ENCODE peak calls at places on chromosomes 4 and X, in five cellular contexts. Q is coronary artery; P is pancreas; C is CD4-positive, alpha-beta T cell; N is B cell. R is an unnamed sample.

GRCh38 chr4:10703146-10703545 is 18.6 kb upstream of the CLNK start:
- DNase-seq in Q (no peak), P (no peak), C (no peak), N (no peak), R (no peak)

GRCh38 chr4:1305261-1305711 is 15.6 kb downstream of the MAEA start:
- DNase-seq in Q (no peak), P (no peak), C (no peak), N (no peak), R (no peak)

GRCh38 chrX:130786030-130786429 is 117.0 kb downstream of the ENOX2 start:
- DNase-seq in Q (no peak), P (no peak), C (no peak), N (no peak), R (no peak)

GRCh38 chrX:14676431-14676830 is 147.1 kb downstream of the GLRA2 start:
- DNase-seq in Q (no peak), P (no peak), C (no peak), N (no peak), R (no peak)

GRCh38 chr4:130849985-130850632 is 1754.2 kb downstream of the C4orf33 start:
- DNase-seq in Q (no peak), P (peak), C (no peak), N (no peak), R (no peak)

GRCh38 chrX:33087411-33087810 is 123.9 kb downstream of the DMD start:
- DNase-seq in Q (no peak), P (no peak), C (no peak), N (no peak), R (no peak)

GRCh38 chr4:68216501-68216900 is 29.0 kb downstream of the TMPRSS11B start:
- DNase-seq in Q (no peak), P (no peak), C (no peak), N (no peak), R (no peak)

GRCh38 chr4:153518637-153519384 is 52.7 kb downstream of the TMEM131L start:
- DNase-seq in Q (no peak), P (peak), C (no peak), N (no peak), R (no peak)

GRCh38 chr4:170243662-170244288 is 154.0 kb upstream of the AADAT start:
- DNase-seq in Q (no peak), P (no peak), C (no peak), N (no peak), R (no peak)

GRCh38 chr4:76867880-76868655 is 29.9 kb downstream of the SOWAHB start:
- DNase-seq in Q (no peak), P (no peak), C (no peak), N (no peak), R (no peak)

GRCh38 chr4:170776983-170777382 is 687.2 kb upstream of the AADAT start:
- DNase-seq in Q (no peak), P (no peak), C (no peak), N (no peak), R (no peak)

GRCh38 chrX:132520792-132521191 is 32.0 kb upstream of the MBNL3 start:
- DNase-seq in Q (no peak), P (no peak), C (no peak), N (no peak), R (no peak)

GRCh38 chr4:156729416-156729815 is 242.2 kb downstream of the PDGFC start:
- DNase-seq in Q (no peak), P (no peak), C (no peak), N (no peak), R (no peak)

GRCh38 chr4:76756416-76756815 is 141.5 kb downstream of the SOWAHB start:
- DNase-seq in Q (no peak), P (no peak), C (no peak), N (no peak), R (no peak)

GRCh38 chr4:184064877-184065276 is 152.8 kb downstream of the ENPP6 start:
- DNase-seq in Q (no peak), P (peak), C (no peak), N (no peak), R (no peak)

GRCh38 chrX:107537815-107538214 is 88.4 kb downstream of the FRMPD3 start:
- DNase-seq in Q (no peak), P (no peak), C (peak), N (no peak), R (no peak)

GRCh38 chr4:149005191-149005590 is 563.0 kb upstream of the NR3C2 start:
- DNase-seq in Q (no peak), P (no peak), C (no peak), N (no peak), R (no peak)

GRCh38 chr4:41622816-41623215 is 84.9 kb downstream of the LIMCH1 start:
- DNase-seq in Q (no peak), P (no peak), C (no peak), N (no peak), R (no peak)

GRCh38 chr4:24801136-24801855 is 5.9 kb downstream of the SOD3 start:
- DNase-seq in Q (no peak), P (no peak), C (no peak), N (no peak), R (peak)

GRCh38 chr4:76585897-76586360 is 150.9 kb downstream of the SHROOM3 start:
- DNase-seq in Q (peak), P (peak), C (peak), N (peak), R (no peak)

GRCh38 chrX:137031517-137032377 is 2.0 kb downstream of the GPR101 start:
- DNase-seq in Q (no peak), P (peak), C (peak), N (peak), R (no peak)

GRCh38 chr4:78061939-78062603 is 4.9 kb downstream of the FRAS1 start:
- DNase-seq in Q (no peak), P (no peak), C (no peak), N (no peak), R (no peak)

GRCh38 chrX:19019996-19020395 is 36.1 kb upstream of the PHKA2 start:
- DNase-seq in Q (no peak), P (no peak), C (no peak), N (no peak), R (no peak)

GRCh38 chr4:133136833-133137232 is 12.3 kb upstream of the PCDH10 start:
- DNase-seq in Q (no peak), P (no peak), C (no peak), N (no peak), R (no peak)

GRCh38 chr4:78437608-78438088 is 113.9 kb upstream of the ANXA3 start:
- DNase-seq in Q (no peak), P (no peak), C (no peak), N (no peak), R (no peak)

GRCh38 chr4:25859429-25860148 is 3.2 kb downstream of the SEL1L3 start:
- DNase-seq in Q (no peak), P (no peak), C (peak), N (peak), R (no peak)

GRCh38 chrX:40145670-40146470 is 48.1 kb upstream of the BCOR start:
- DNase-seq in Q (no peak), P (no peak), C (no peak), N (peak), R (no peak)

GRCh38 chrX:133473451-133473850 is 58.2 kb upstream of the GPC4 start:
- DNase-seq in Q (no peak), P (no peak), C (no peak), N (no peak), R (no peak)

GRCh38 chr4:66946761-66947160 is 598.5 kb downstream of the CENPC start:
- DNase-seq in Q (no peak), P (no peak), C (no peak), N (no peak), R (no peak)

GRCh38 chrX:22800360-22800759 is 199.4 kb upstream of the DDX53 start:
- DNase-seq in Q (no peak), P (no peak), C (no peak), N (no peak), R (no peak)

GRCh38 chr4:155818639-155819038 is 47.4 kb downstream of the ASIC5 start:
- DNase-seq in Q (no peak), P (no peak), C (no peak), N (no peak), R (no peak)

GRCh38 chr4:54277691-54278090 is 48.6 kb downstream of the PDGFRA start:
- DNase-seq in Q (no peak), P (peak), C (no peak), N (no peak), R (no peak)

GRCh38 chr4:14934704-14935390 is 67.4 kb upstream of the CPEB2 start:
- DNase-seq in Q (no peak), P (no peak), C (no peak), N (no peak), R (no peak)

GRCh38 chr4:15668566-15669435 is 12.8 kb upstream of the FAM200B start:
- DNase-seq in Q (no peak), P (no peak), C (no peak), N (no peak), R (no peak)

GRCh38 chrX:73855546-73855945 is 292.5 kb downstream of the CHIC1 start:
- DNase-seq in Q (peak), P (peak), C (peak), N (peak), R (no peak)

GRCh38 chr4:153645183-153645582 is 38.9 kb upstream of the TLR2 start:
- DNase-seq in Q (no peak), P (no peak), C (no peak), N (no peak), R (no peak)

GRCh38 chr4:39686997-39687396 is 10.9 kb upstream of the UBE2K start:
- DNase-seq in Q (no peak), P (no peak), C (no peak), N (no peak), R (no peak)

GRCh38 chrX:140697618-140698017 is 11.9 kb upstream of the LINC00632 start:
- DNase-seq in Q (no peak), P (no peak), C (no peak), N (no peak), R (no peak)
- TF ChIP-seq CTCF in Q (no peak), P (no peak), C (no peak), N (no peak), R (peak)

DNA sequence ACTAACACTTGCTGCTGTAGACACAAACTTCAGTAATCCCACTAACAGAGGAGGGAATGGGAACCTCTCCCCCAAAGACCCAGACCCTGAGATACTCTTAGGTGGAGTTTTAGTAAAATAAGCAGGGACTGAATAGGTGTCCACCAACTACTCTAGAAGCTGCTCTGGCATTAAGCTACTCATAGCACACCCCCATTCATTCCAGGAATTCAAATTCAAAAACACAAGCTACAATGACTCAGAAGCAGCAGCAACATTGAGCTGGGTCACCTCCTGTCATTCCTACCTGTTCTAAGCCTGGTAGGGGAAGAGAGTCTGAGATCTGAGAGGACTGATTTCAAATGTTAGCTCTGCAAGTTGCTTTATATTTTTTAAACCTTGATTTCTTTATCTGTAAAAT is 135.4 kb upstream of the FRMPD4 start:
- DNase-seq in Q (no peak), P (no peak), C (no peak), N (no peak), R (no peak)
- TF ChIP-seq CTCF in Q (no peak), P (no peak), C (no peak), N (no peak), R (no peak)

GRCh38 chr4:2483237-2483636 is 14.3 kb downstream of the RNF4 start:
- DNase-seq in Q (no peak), P (no peak), C (no peak), N (no peak), R (no peak)

GRCh38 chr4:2482693-2483092 is 13.8 kb downstream of the RNF4 start:
- DNase-seq in Q (no peak), P (peak), C (no peak), N (no peak), R (no peak)

GRCh38 chr4:2478220-2478619 is 9.3 kb downstream of the RNF4 start:
- DNase-seq in Q (no peak), P (no peak), C (no peak), N (no peak), R (no peak)

GRCh38 chr4:2482192-2482591 is 13.3 kb downstream of the RNF4 start:
- DNase-seq in Q (no peak), P (no peak), C (no peak), N (no peak), R (no peak)

DNA sequence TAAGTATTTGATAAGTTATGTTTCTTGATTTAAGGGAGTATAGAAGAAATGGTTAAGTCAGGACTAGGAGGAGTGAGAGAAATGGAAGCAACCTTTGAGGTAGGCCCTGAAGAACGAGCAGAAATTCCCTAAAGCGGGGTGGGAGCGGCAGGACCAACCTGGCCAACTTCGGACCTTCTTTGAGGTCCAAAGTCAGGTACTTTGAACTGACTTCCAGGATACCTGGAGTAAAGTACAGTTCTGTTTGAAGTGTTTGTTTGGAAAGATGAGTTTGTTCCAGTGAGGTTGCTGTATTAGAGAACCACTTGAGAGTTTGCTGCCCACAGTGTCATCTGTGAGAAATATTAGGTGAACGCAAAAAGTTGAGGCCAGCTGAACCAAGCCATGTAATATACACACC is 11.7 kb downstream of the RNF4 start:
- DNase-seq in Q (no peak), P (no peak), C (no peak), N (no peak), R (no peak)
- TF ChIP-seq CTCF in Q (no peak), P (no peak), C (no peak), N (no peak), R (no peak)

GRCh38 chr4:84389406-84389805 is 109.7 kb downstream of the NKX6-1 start:
- DNase-seq in Q (no peak), P (no peak), C (no peak), N (no peak), R (no peak)

GRCh38 chr4:84379881-84380618 is 119.0 kb downstream of the NKX6-1 start:
- DNase-seq in Q (no peak), P (no peak), C (no peak), N (no peak), R (no peak)

GRCh38 chr4:84381759-84382158 is 117.3 kb downstream of the NKX6-1 start:
- DNase-seq in Q (no peak), P (no peak), C (no peak), N (no peak), R (no peak)

DNA sequence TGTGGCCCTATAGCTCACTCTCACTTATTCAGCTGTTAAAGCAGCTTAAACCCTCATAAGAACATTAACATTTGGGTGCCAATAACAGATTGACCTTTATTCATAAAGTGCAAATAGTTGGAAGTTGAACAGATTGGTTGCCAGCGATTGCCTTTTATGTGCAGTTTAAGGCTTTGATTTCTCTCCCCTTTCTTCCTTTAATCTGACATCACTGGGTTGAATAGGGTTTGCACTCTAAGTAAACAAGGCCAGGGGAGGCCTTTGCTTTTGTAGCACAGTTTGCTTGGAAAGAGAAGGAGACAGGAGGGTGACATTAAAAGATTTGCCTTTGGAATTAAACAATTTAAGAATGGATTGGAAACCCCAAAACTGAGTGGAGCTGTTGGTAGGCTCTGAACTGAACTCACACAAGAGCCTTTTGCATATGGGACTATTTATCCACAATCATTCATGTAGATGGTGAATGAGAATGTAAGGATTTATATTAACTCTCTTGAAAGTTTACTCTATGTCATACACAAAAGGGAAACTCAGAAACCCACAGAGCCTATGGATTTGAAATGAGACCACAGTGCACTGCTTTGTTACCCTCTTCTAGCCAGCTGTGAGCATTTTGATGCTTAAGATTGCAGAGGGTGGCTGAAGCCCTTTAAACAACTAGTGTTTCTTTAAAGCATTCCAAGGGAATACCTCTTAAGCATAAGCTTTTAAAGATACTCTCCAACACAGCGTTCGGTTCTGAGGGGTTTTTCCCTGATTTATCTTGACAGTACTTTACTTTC is 114.1 kb downstream of the NKX6-1 start:
- DNase-seq in Q (no peak), P (no peak), C (no peak), N (no peak), R (no peak)
- TF ChIP-seq CTCF in Q (no peak), P (no peak), C (no peak), N (no peak), R (no peak)

GRCh38 chrX:119478504-119478903 is 10.3 kb downstream of the SLC25A5 start:
- DNase-seq in Q (no peak), P (no peak), C (no peak), N (no peak), R (no peak)
- TF ChIP-seq CTCF in Q (no peak), P (no peak), C (no peak), N (no peak), R (no peak)

R was measured in osteocyte.